ENCODE peak calls at places on chromosomes 1 and 21, in five cellular contexts. G, I, S, J and U are unnamed samples. For H3K36me3, the result is how much of the 10 kb centered on the place peaks cover.

GRCh38 chr21:9730866-9731265 is 790.5 kb upstream of the TPTE start:
- DNase-seq in G (no peak), I (no peak), S (peak), J (no peak), U (no peak)

GRCh38 chr1:118947790-118948189 is 40.4 kb downstream of the TBX15 start:
- DNase-seq in G (no peak), I (no peak), S (no peak), J (no peak), U (peak)

GRCh38 chr1:159921700-159922498 is 3.4 kb downstream of the TAGLN2 start:
- DNase-seq in G (peak), I (peak), S (no peak), J (no peak), U (no peak)

GRCh38 chr1:38287547-38287946 is 241.0 kb upstream of the POU3F1 start:
- DNase-seq in G (no peak), I (no peak), S (no peak), J (no peak), U (no peak)

GRCh38 chr1:167412920-167413319 is 105.4 kb downstream of the CD247 start:
- DNase-seq in G (no peak), I (no peak), S (no peak), J (no peak), U (no peak)

GRCh38 chr1:151562661-151563060 is 22.6 kb downstream of the TUFT1 start:
- DNase-seq in G (no peak), I (no peak), S (no peak), J (no peak), U (no peak)

GRCh38 chr1:211695135-211695816 is 19.9 kb upstream of the NEK2 start:
- DNase-seq in G (no peak), I (peak), S (no peak), J (no peak), U (no peak)

GRCh38 chr21:42411891-42412635 is 8.4 kb downstream of the UBASH3A start:
- DNase-seq in G (peak), I (no peak), S (no peak), J (no peak), U (no peak)

GRCh38 chr1:232250410-232250809 is 379.5 kb downstream of the SIPA1L2 start:
- DNase-seq in G (no peak), I (no peak), S (no peak), J (no peak), U (no peak)

GRCh38 chr1:119715542-119715941 is 3.8 kb downstream of the PHGDH start:
- DNase-seq in G (no peak), I (no peak), S (no peak), J (peak), U (no peak)

GRCh38 chr1:197360068-197360467 is 92.0 kb downstream of the CRB1 start:
- DNase-seq in G (no peak), I (no peak), S (no peak), J (no peak), U (no peak)

GRCh38 chr1:118504867-118505266 is 319.8 kb upstream of the SPAG17 start:
- DNase-seq in G (no peak), I (no peak), S (no peak), J (no peak), U (no peak)

GRCh38 chr1:67682659-67683197 is 2.3 kb upstream of the GADD45A start:
- DNase-seq in G (no peak), I (no peak), S (no peak), J (no peak), U (peak)

GRCh38 chr1:193629875-193630274 is 443.5 kb upstream of the B3GALT2 start:
- DNase-seq in G (no peak), I (no peak), S (no peak), J (peak), U (no peak)

GRCh38 chr1:117225931-117226330 is 15.2 kb upstream of the VTCN1 start:
- DNase-seq in G (no peak), I (no peak), S (no peak), J (no peak), U (no peak)

GRCh38 chr1:229135773-229136172 is 135.1 kb upstream of the RAB4A start:
- DNase-seq in G (no peak), I (no peak), S (no peak), J (no peak), U (no peak)

GRCh38 chr1:23394176-23394575 is 24.5 kb upstream of the ZNF436 start:
- DNase-seq in G (no peak), I (no peak), S (no peak), J (no peak), U (no peak)

GRCh38 chr1:107704911-107705310 is 260.1 kb downstream of the VAV3 start:
- DNase-seq in G (no peak), I (no peak), S (no peak), J (no peak), U (no peak)

GRCh38 chr1:43466403-43466802 is 12.7 kb upstream of the HYI start:
- DNase-seq in G (no peak), I (no peak), S (no peak), J (no peak), U (no peak)

GRCh38 chr1:113195115-113195845 is 122.3 kb downstream of the LRIG2 start:
- DNase-seq in G (no peak), I (no peak), S (no peak), J (no peak), U (no peak)

GRCh38 chr1:203146537-203146936 is 19.0 kb downstream of the ADORA1 start:
- DNase-seq in G (no peak), I (no peak), S (no peak), J (no peak), U (no peak)

GRCh38 chr1:7558481-7558880 is 212.6 kb upstream of the VAMP3 start:
- DNase-seq in G (peak), I (peak), S (no peak), J (no peak), U (no peak)

GRCh38 chr21:24224411-24224810 is 1382.9 kb downstream of the MRPL39 start:
- DNase-seq in G (no peak), I (no peak), S (peak), J (no peak), U (no peak)

GRCh38 chr1:109365642-109366204 is 32.0 kb downstream of the SORT1 start:
- DNase-seq in G (no peak), I (no peak), S (no peak), J (no peak), U (no peak)

GRCh38 chr1:48530727-48531351 is 58.8 kb upstream of the SPATA6 start:
- DNase-seq in G (peak), I (no peak), S (peak), J (peak), U (no peak)

GRCh38 chr1:212612251-212612961 is 3.8 kb downstream of the ATF3 start:
- DNase-seq in G (no peak), I (no peak), S (no peak), J (no peak), U (no peak)

GRCh38 chr1:228860911-228861829 is 125.9 kb downstream of the RHOU start:
- DNase-seq in G (no peak), I (no peak), S (no peak), J (no peak), U (peak)

GRCh38 chr1:24216254-24216653 is 29.2 kb upstream of the IFNLR1 start:
- DNase-seq in G (peak), I (no peak), S (no peak), J (peak), U (no peak)

GRCh38 chr21:32771134-32771523 is 426 bp downstream of the PAXBP1 start:
- DNase-seq in G (peak), I (peak), S (peak), J (peak), U (no peak)

GRCh38 chr1:53572061-53572801 is 113.0 kb downstream of the DMRTB1 start:
- DNase-seq in G (peak), I (peak), S (no peak), J (no peak), U (no peak)

GRCh38 chr1:40634901-40635655 is 30.4 kb downstream of the RIMS3 start:
- DNase-seq in G (no peak), I (no peak), S (no peak), J (no peak), U (no peak)

GRCh38 chr1:20702416-20702815 is 15.4 kb downstream of the KIF17 start:
- DNase-seq in G (no peak), I (no peak), S (no peak), J (no peak), U (no peak)
- TF ChIP-seq CTCF in G (no peak), I (no peak), S (no peak), J (no peak), U (peak)

DNA sequence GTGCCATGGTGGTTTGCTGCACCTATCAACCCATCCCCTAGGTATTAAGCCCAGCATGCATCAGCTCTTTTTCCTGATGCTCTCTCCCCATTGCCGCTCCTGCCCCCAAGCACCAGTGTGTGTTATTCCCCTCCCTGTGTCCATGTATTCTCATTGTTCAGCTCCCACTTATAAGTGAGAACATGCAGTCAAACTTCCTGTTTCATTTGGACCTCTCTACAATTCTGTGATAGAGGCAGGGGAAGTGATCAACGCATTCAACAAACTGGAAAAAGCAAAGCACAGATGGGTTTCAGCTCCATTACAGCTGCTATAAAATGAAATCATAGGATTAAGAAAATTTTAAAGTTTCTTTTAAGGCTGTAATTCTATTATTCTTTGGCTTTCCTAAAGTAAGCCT is 23.3 kb upstream of the CD55 start:
- DNase-seq in G (no peak), I (no peak), S (no peak), J (no peak), U (no peak)
- H3K4me3 ChIP-seq in G (peak), I (no peak), S (no peak), J (no peak), U (no peak)

GRCh38 chr1:234431255-234431654 is 47.7 kb downstream of the TARBP1 start:
- DNase-seq in G (no peak), I (no peak), S (no peak), J (no peak), U (no peak)
- H3K36me3 ChIP-seq in G (under half), I (under half), S (under half), J (under half), U (under half)

GRCh38 chr1:218462116-218462515 is 117.0 kb downstream of the TGFB2 start:
- DNase-seq in G (no peak), I (no peak), S (no peak), J (no peak), U (no peak)

GRCh38 chr1:218461351-218461750 is 116.2 kb downstream of the TGFB2 start:
- DNase-seq in G (no peak), I (no peak), S (no peak), J (no peak), U (no peak)

GRCh38 chr1:218464871-218465270 is 119.7 kb downstream of the TGFB2 start:
- DNase-seq in G (no peak), I (no peak), S (no peak), J (no peak), U (no peak)

GRCh38 chr1:218462591-218462990 is 117.5 kb downstream of the TGFB2 start:
- DNase-seq in G (no peak), I (no peak), S (no peak), J (no peak), U (no peak)

GRCh38 chr1:218463194-218464156 is 118.3 kb downstream of the TGFB2 start:
- DNase-seq in G (no peak), I (no peak), S (peak), J (no peak), U (peak)
- TF ChIP-seq CTCF in G (no peak), I (no peak), S (no peak), J (no peak), U (no peak)

DNA sequence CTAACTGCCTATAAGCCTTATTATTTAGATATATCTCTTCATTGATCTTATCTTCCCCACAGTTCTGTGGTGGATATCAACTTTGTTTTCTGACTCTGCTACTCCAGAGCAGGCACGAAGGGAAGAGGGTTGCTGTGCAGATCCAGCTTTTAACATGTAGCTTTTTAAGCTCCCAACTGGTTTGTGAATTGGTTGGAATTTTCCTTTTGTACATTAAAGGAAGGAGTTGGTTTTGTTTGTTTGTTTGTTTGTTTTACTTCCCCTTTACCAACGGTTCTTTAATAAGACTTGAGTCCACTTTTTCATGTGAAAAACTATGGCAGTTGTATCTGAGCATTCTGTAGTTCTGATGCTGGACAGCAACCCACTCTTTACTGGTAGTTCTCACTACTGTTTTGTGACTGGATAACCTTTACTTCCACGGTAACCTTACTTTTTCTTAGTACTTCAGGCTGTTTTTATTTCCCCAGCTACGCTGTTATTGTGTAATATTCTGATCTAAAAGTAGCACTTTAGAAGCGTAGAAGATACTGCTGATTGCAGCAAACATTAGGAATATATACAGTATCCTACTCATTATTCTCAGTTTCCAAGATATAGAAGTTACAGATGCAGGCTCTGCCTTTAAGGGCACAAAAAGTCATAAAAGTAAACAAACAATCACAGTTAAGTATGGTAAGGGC is 1.6 kb downstream of the GNPAT start:
- DNase-seq in G (no peak), I (no peak), S (no peak), J (no peak), U (no peak)
- H3K4me3 ChIP-seq in G (peak), I (no peak), S (no peak), J (peak), U (peak)

DNA sequence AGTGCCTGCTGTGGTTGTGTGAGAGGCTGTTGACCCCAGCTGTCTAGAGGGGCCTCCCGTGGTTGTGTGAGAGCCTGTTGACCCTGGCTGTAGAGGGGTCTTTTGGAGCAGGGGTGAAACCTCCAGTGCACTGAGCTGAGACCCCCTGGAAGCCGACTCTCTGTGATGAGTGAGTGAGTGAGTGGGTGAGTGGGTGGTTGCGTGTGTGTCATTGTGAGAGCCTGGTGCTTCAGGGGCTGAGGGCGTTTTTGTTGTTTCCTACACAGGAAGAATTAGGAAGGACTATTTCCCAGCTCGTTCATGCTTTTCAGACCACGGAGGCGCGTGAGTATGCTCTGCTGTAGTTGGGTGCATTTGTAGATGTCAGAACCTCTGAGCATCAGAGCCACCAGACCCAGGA is 3.0 kb downstream of the RRP1 start:
- DNase-seq in G (no peak), I (no peak), S (no peak), J (no peak), U (no peak)
- H3K36me3 ChIP-seq in G (half or more), I (under half), S (under half), J (under half), U (under half)

DNA sequence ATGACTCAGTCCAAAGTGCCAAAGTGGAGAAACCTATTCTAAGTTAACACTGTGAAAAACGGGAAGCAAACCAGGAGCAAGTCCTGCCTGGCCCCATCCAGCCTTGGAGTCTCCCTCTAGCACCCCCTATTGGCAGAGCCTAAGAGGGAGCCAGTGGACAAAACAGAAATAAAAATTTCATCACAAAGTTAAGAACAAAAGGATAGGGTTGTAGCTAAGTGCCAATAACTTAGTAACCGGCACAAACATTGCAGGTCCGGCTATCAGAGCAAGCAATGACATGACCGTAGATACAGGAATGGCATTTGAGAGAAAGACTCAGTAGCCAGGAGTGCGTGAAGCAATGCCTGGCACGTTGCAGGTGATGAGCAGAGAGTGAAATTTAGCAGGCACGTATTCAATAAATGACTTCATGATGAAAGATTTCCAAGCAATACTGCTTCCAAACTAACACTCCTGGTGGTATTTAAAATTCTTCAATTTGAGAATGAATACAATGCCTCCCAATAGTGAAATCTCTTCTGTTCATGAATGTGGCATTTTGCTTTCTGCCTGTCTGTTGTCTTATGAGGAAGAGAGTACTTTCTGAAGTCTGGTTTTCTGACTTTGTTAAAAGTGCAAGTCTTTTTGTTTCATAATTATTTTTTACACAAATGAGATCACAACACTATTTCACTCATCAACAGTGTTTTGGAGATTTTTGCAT is 391.0 kb downstream of the OMA1 start:
- DNase-seq in G (no peak), I (no peak), S (no peak), J (peak), U (no peak)
- TF ChIP-seq CTCF in G (peak), I (no peak), S (no peak), J (peak), U (peak)